ENCODE peak calls at places on chromosome 2, in ten cellular contexts. S, A, I, D, U, Y, E, X, V and G are unnamed samples.

GRCh38 chr2:134462791-134463725 is 209.2 kb downstream of the MGAT5 start:
- DNase-seq in X (no peak), V (no peak), S (no peak), I (no peak), E (no peak), D (no peak), Y (no peak), A (no peak), U (no peak), G (peak)

GRCh38 chr2:207470700-207471070 is 59.1 kb upstream of the CREB1 start:
- DNase-seq in D (no peak), A (no peak), U (no peak), X (no peak), S (no peak), I (no peak), V (no peak), E (no peak), Y (no peak), G (no peak)

GRCh38 chr2:229261599-229261998 is 9.5 kb downstream of the PID1 start:
- DNase-seq in E (no peak), I (no peak), Y (no peak), V (no peak), A (no peak), U (no peak), S (no peak), X (peak), D (no peak), G (no peak)

GRCh38 chr2:50039445-50039844 is 885.1 kb upstream of the FSHR start:
- DNase-seq in X (no peak), S (no peak), D (no peak), E (no peak), U (no peak), A (no peak), V (no peak), I (no peak), Y (no peak), G (no peak)

GRCh38 chr2:121634354-121635307 is 14.6 kb downstream of the CLASP1 start:
- DNase-seq in V (no peak), U (no peak), E (peak), D (no peak), Y (peak), I (no peak), S (no peak), A (no peak), X (no peak), G (no peak)

GRCh38 chr2:197201874-197202273 is 108.7 kb downstream of the ANKRD44 start:
- DNase-seq in E (no peak), I (no peak), A (no peak), V (no peak), X (no peak), U (no peak), S (no peak), Y (no peak), D (no peak), G (no peak)

GRCh38 chr2:45747363-45747762 is 95.9 kb downstream of the PRKCE start:
- DNase-seq in A (no peak), E (no peak), I (no peak), V (no peak), X (no peak), Y (no peak), D (no peak), U (no peak), S (no peak), G (no peak)

GRCh38 chr2:9103663-9104277 is 100.3 kb upstream of the MBOAT2 start:
- DNase-seq in U (no peak), D (no peak), S (no peak), Y (no peak), E (peak), V (no peak), X (no peak), I (peak), A (no peak), G (no peak)